ENCODE peak calls at places on chromosomes 4 and X, in five cellular contexts. P is hypothalamus; E is mesenchymal stem cell; B is activated naive CD4-positive, alpha-beta T cell treated with Interleukin-2 at 50 U/mL for 16 hours; R is sigmoid colon. W is an unnamed sample.

GRCh38 chr4:61408163-61408562 is 208.0 kb downstream of the ADGRL3 start:
- DNase-seq in P (no peak), E (no peak), B (no peak), R (no peak), W (no peak)

GRCh38 chr4:185004562-185005208 is 13.6 kb upstream of the HELT start:
- DNase-seq in P (no peak), E (no peak), B (no peak), R (peak; percentile 73), W (no peak)

GRCh38 chr4:137694138-137694537 is 161.8 kb upstream of the PCDH18 start:
- DNase-seq in P (no peak), E (no peak), B (no peak), R (no peak), W (no peak)

GRCh38 chrX:12567857-12568256 is 223.4 kb upstream of the PRPS2 start:
- DNase-seq in P (no peak), E (no peak), B (no peak), R (no peak), W (no peak)

GRCh38 chr4:134465417-134465816 is 263.8 kb upstream of the PABPC4L start:
- DNase-seq in P (no peak), E (no peak), B (no peak), R (no peak), W (no peak)

GRCh38 chrX:145817666-145818521 is at the start of gene SLITRK2:
- DNase-seq in P (peak; percentile 67), E (no peak), B (no peak), R (no peak), W (no peak)

GRCh38 chr4:141759796-141760425 is 123.5 kb downstream of the IL15 start:
- DNase-seq in P (no peak), E (no peak), B (no peak), R (no peak), W (no peak)

GRCh38 chr4:119059221-119059620 is 76.4 kb upstream of the MYOZ2 start:
- DNase-seq in P (no peak), E (no peak), B (no peak), R (no peak), W (no peak)

GRCh38 chr4:186904104-186904503 is 180.4 kb upstream of the FAT1 start:
- DNase-seq in P (no peak), E (peak; percentile 95), B (no peak), R (no peak), W (no peak)

GRCh38 chr4:26911254-26911653 is 50.6 kb downstream of the STIM2 start:
- DNase-seq in P (no peak), E (no peak), B (no peak), R (no peak), W (no peak)

GRCh38 chr4:40335508-40335860 is 351 bp downstream of the CHRNA9 start:
- DNase-seq in P (no peak), E (peak; percentile 49), B (no peak), R (no peak), W (no peak)

W was measured in frontal cortex.